ENCODE peak calls at places on chromosomes 6 and 20, in six cellular contexts. D is fibroblast of mammary gland, A is Calu3, W is GM12865, L is AG04449, M is GM13976. E is an unnamed sample.

GRCh38 chr20:57006411-57007170 is 259.9 kb downstream of the BMP7 start:
- DNase-seq in W (no peak), L (peak), D (no peak), A (no peak), M (no peak), E (no peak)

GRCh38 chr20:33465536-33466302 is 22.2 kb upstream of the SNTA1 start:
- DNase-seq in A (peak), M (no peak), W (no peak), D (no peak), L (no peak), E (no peak)

GRCh38 chr20:17495826-17496225 is 35.4 kb downstream of the BFSP1 start:
- DNase-seq in L (no peak), A (no peak), W (no peak), M (no peak), D (no peak), E (no peak)

GRCh38 chr20:17542993-17543412 is 11.8 kb upstream of the BFSP1 start:
- DNase-seq in M (no peak), D (peak), L (peak), A (no peak), W (no peak), E (no peak)

GRCh38 chr6:137492771-137493217 is 1.4 kb downstream of the OLIG3 start:
- DNase-seq in M (peak), A (no peak), D (no peak), W (no peak), L (no peak), E (peak)

GRCh38 chr6:4210619-4211419 is 75.4 kb upstream of the ECI2 start:
- DNase-seq in L (no peak), A (peak), D (peak), W (peak), M (peak), E (peak)

GRCh38 chr6:4906942-4907300 is 96.9 kb downstream of the RPP40 start:
- DNase-seq in L (no peak), M (no peak), D (no peak), W (peak), A (no peak), E (no peak)

GRCh38 chr6:24495516-24495847 is 713 bp downstream of the ALDH5A1 start:
- DNase-seq in D (peak), M (peak), A (peak), W (peak), L (no peak), E (peak)

GRCh38 chr6:148445620-148446019 is 103.0 kb downstream of the SASH1 start:
- DNase-seq in A (no peak), D (peak), M (no peak), L (no peak), W (no peak), E (no peak)

GRCh38 chr6:16319813-16320532 is 81.6 kb downstream of the GMPR start:
- DNase-seq in W (peak), L (no peak), A (peak), D (peak), M (peak), E (peak)

DNA sequence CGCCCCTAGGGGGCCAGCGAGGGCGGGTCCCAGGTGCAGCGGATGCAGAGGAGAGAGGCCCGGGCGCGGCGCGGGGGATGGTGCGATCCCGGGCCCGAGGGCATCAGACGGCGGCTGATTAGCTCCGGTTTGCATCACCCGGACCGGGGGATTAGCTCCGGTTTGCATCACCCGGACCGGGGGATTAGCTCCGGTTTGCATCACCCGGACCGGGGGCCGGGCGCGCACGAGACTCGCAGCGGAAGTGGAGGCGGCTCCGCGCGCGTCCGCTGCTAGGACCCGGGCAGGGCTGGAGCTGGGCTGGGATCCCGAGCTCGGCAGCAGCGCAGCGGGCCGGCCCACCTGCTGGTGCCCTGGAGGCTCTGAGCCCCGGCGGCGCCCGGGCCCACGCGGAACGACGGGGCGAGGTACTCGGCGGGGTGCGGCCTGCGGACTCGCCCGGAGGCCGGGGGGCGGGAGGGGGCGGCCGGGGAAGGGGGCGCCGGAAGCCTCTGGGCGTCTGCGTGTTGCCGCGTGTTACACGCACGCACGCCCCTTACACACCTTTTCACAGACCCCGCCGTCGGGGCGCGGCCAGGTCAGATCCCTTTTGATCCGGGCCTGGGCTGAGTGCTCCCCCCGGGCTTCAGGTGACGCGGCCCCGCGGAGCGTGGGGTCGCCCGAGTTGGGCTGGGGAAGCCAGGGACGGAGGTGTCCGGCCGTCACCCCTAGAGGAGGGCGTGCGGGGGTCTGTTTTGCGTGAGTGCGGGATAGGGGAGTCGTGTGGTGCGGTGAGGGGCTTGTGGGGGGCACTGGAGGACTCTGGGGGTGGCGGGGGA is 412 bp downstream of the TRIB3 start:
- DNase-seq in L (no peak), D (peak), A (peak), M (peak), W (peak), E (peak)
- TF ChIP-seq CTCF in L (no peak), D (no peak), A (no peak), M (no peak), W (peak), E (peak)

GRCh38 chr6:36662380-36662779 is 16.1 kb upstream of the CDKN1A start:
- DNase-seq in W (peak), M (no peak), A (no peak), L (no peak), D (no peak), E (no peak)
- TF ChIP-seq CTCF in W (no peak), M (no peak), A (no peak), L (no peak), D (no peak), E (no peak)

GRCh38 chr20:64166712-64167615 is 2.7 kb downstream of the MYT1 start:
- DNase-seq in L (no peak), W (no peak), M (no peak), D (no peak), A (no peak), E (no peak)
- TF ChIP-seq CTCF in L (no peak), W (no peak), M (no peak), D (no peak), A (no peak), E (no peak)

GRCh38 chr6:40556881-40557280 is 30.3 kb downstream of the LRFN2 start:
- DNase-seq in M (no peak), W (no peak), L (no peak), A (no peak), D (no peak), E (no peak)
- TF ChIP-seq CTCF in M (no peak), W (no peak), L (no peak), A (no peak), D (no peak), E (no peak)

E was measured in GM20000.